ENCODE peak calls at places on chromosomes 3 and 15, in eight cellular contexts. E is GM23338, N is endothelial cell of umbilical vein, G is K562, O is HepG2, Q is HCT116, B is H1, M is GM12878. R is an unnamed sample.

GRCh38 chr15:90067953-90068613 is 34.2 kb downstream of the IDH2 start:
- DNase-seq in B (no peak), Q (no peak), G (no peak), O (no peak), E (no peak), N (no peak), M (no peak), R (no peak)

GRCh38 chr3:6809349-6809748 is 51.6 kb upstream of the GRM7 start:
- DNase-seq in N (no peak), G (no peak), M (no peak), B (no peak), E (no peak), Q (no peak), O (no peak), R (peak; percentile 39)

GRCh38 chr3:127624074-127624473 is 4.9 kb upstream of the PODXL2 start:
- DNase-seq in E (no peak), O (no peak), G (no peak), B (no peak), Q (no peak), M (no peak), N (no peak), R (no peak)

GRCh38 chr15:60635507-60636352 is 156.8 kb upstream of the ICE2 start:
- DNase-seq in O (no peak), N (peak; percentile 69), E (no peak), G (no peak), B (no peak), Q (no peak), M (peak; percentile 79), R (no peak)

GRCh38 chr3:149277338-149277813 is 55.7 kb upstream of the CP start:
- DNase-seq in B (no peak), M (peak; percentile 5), Q (no peak), N (peak; percentile 89), E (no peak), O (peak; percentile 64), G (no peak), R (no peak)

GRCh38 chr3:50365842-50366220 is 6.5 kb upstream of the TMEM115 start:
- DNase-seq in E (no peak), O (no peak), B (no peak), Q (no peak), M (no peak), N (no peak), G (no peak), R (no peak)

GRCh38 chr3:160856450-160856849 is 100.4 kb downstream of the PPM1L start:
- DNase-seq in E (no peak), N (no peak), Q (no peak), B (no peak), G (no peak), O (no peak), M (no peak), R (no peak)

GRCh38 chr15:52496776-52497470 is 31.8 kb downstream of the MYO5A start:
- DNase-seq in M (no peak), O (no peak), N (peak; percentile 62), G (no peak), Q (peak; percentile 49), B (no peak), E (no peak), R (no peak)

GRCh38 chr15:72339777-72340177 is 19.8 kb upstream of the CELF6 start:
- DNase-seq in E (no peak), Q (no peak), O (peak; percentile 47), N (peak; percentile 75), B (no peak), G (no peak), M (no peak), R (no peak)

GRCh38 chr3:109050591-109051167 is 67.3 kb downstream of the MORC1 start:
- DNase-seq in Q (peak; percentile 39), E (peak; percentile 48), O (peak; percentile 3), G (peak; percentile 6), B (peak; percentile 2), N (peak; percentile 23), M (no peak), R (no peak)

GRCh38 chr3:23944861-23945652 is at the start of gene NR1D2:
- DNase-seq in E (peak; percentile 88), O (peak; percentile 59), N (peak; percentile 72), G (peak; percentile 90), Q (peak; percentile 44), M (no peak), B (no peak), R (no peak)

GRCh38 chr15:41535529-41535928 is 8.5 kb downstream of the RPAP1 start:
- DNase-seq in Q (no peak), O (no peak), B (no peak), E (no peak), M (no peak), G (no peak), N (no peak), R (no peak)

GRCh38 chr3:60215952-60216351 is 1035.3 kb downstream of the FHIT start:
- DNase-seq in M (no peak), E (no peak), Q (no peak), O (no peak), N (no peak), G (no peak), B (no peak), R (no peak)

GRCh38 chr3:196754215-196754937 is 14.7 kb downstream of the PAK2 start:
- DNase-seq in Q (no peak), B (no peak), O (peak; percentile 83), N (peak; percentile 8), G (no peak), M (no peak), E (no peak), R (no peak)

GRCh38 chr3:42601898-42602581 is 1.6 kb downstream of the NKTR start:
- DNase-seq in Q (no peak), B (no peak), M (no peak), G (no peak), E (peak; percentile 60), N (peak; percentile 47), O (peak; percentile 39), R (no peak)

DNA sequence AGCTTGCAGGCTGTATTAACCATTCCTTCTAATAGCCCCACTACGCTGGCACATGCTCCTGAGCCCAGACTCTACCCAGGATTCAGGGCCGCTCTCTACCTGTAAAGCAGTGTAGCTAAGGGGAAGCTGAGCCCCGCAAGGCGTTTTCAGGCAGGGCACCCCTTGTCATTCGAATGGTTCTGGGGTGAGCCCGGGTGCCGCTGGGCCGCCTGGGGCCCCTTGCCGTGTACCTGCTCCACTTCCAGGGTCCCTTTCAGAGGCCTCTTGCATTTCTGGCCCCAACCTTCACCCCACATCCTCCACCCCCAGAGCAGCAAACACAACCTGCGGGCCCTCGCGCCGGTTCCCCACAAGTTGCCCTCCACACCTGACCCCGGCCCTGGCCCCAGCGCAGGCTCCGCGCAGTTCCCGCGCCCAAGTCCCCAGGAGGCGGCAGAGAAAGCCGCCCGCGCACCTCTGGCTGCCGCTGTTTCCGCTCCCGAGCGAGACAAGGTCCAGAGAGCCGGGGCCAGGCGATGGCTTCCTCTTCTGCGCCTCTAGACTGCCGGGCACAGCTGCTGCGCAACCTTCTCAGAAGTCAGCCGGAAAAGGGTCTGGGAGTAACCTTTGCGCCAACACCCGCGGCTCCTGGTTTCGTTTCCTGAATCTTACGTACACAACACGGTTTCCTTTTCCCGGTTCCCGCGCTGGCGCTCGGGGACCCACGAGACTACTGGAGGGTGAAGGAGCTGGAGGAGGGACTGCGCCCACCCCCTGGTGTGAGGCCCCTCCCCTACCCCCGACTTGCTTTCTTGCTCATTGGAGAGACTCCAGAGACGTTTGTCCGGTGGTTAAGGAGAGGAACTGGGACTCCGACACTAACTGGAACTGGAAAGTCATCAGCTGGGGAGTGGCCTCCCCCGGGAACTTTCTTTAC is at the start of gene PLSCR1:
- DNase-seq in G (peak; percentile 92), B (peak; percentile 86), N (peak; percentile 99), E (peak; percentile 91), O (peak; percentile 81), M (peak; percentile 65), Q (peak; percentile 93), R (peak; percentile 77)
- TF ChIP-seq EZH2 in G (no peak), B (no peak), N (no peak), E (no peak), O (no peak), M (no peak), Q (no peak), R (no peak)

GRCh38 chr3:187738400-187739124 is 6.7 kb downstream of the BCL6 start:
- DNase-seq in M (no peak), O (peak; percentile 72), B (peak; percentile 86), N (peak; percentile 87), E (peak; percentile 98), Q (peak; percentile 83), G (peak; percentile 75), R (no peak)
- TF ChIP-seq POLR2AphosphoS5 in M (no peak), O (no peak), B (peak; percentile 39), N (no peak), E (peak; percentile 25), Q (peak; percentile 50), G (no peak), R (no peak)

GRCh38 chr3:46959169-46959515 is 17.4 kb downstream of the CCDC12 start:
- DNase-seq in M (no peak), E (no peak), G (no peak), N (no peak), B (no peak), Q (no peak), O (no peak), R (no peak)
- H3K27ac ChIP-seq in M (peak overlapping the region; percentile 35), E (no peak overlapping the region), G (peak overlapping the region; percentile 6), N (peak overlapping the region; percentile 62), B (no peak overlapping the region), Q (no peak overlapping the region), O (no peak overlapping the region), R (no peak overlapping the region)

GRCh38 chr3:79767953-79768282 is at the start of gene ROBO1:
- DNase-seq in E (peak; percentile 51), G (no peak), O (no peak), N (no peak), M (no peak), Q (no peak), B (no peak), R (no peak)

GRCh38 chr3:79765854-79766253 is 1.9 kb downstream of the ROBO1 start:
- DNase-seq in M (no peak), Q (no peak), N (no peak), G (no peak), O (no peak), B (no peak), E (peak; percentile 38), R (no peak)

GRCh38 chr3:79769234-79769633 is 1.4 kb upstream of the ROBO1 start:
- DNase-seq in E (peak; percentile 79), Q (no peak), O (no peak), G (no peak), B (no peak), M (no peak), N (no peak), R (no peak)

GRCh38 chr3:79766474-79767193 is 1.2 kb downstream of the ROBO1 start:
- DNase-seq in E (peak; percentile 33), O (no peak), Q (no peak), B (no peak), N (peak; percentile 40), M (no peak), G (no peak), R (no peak)

GRCh38 chr3:79767194-79767952 is 425 bp downstream of the ROBO1 start:
- DNase-seq in B (no peak), G (no peak), O (no peak), E (peak; percentile 75), M (no peak), Q (no peak), N (peak; percentile 68), R (no peak)
- TF ChIP-seq EZH2 in B (peak; percentile 44), G (no peak), O (no peak), E (peak; percentile 44), M (no peak), Q (no peak), N (no peak), R (no peak)

DNA sequence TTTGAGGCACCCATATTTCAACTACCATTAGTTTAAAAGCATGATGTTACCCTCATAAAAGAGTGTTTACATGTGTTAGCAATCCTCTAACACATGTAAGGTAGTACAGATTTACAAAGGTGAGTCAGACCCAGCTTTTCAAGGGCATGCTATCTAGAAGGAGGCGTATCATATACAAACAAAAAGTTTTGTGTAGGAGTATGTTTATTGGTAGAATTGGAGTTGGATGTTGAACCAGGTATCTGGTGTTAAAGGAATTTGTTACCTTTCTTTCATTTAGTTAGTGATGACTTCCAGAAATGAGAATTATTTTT is 2.4 kb downstream of the HACD3 start:
- DNase-seq in Q (no peak), M (no peak), O (peak; percentile 79), E (no peak), B (no peak), N (no peak), G (no peak), R (no peak)
- TF ChIP-seq POLR2AphosphoS5 in Q (no peak), M (no peak), O (no peak), E (no peak), B (no peak), N (no peak), G (no peak), R (no peak)

R was measured in SK-N-MC.